ENCODE peak calls at places on chromosome 4, in six cellular contexts. T, J, Q, D, G and H are unnamed samples.

GRCh38 chr4:23805381-23805780 is 84.5 kb downstream of the PPARGC1A start:
- DNase-seq in Q (no peak), T (no peak), J (no peak), G (no peak), D (no peak), H (no peak)

GRCh38 chr4:66564901-66565648 is 894.8 kb upstream of the EPHA5 start:
- DNase-seq in T (no peak), Q (no peak), J (no peak), D (no peak), G (no peak), H (no peak)

GRCh38 chr4:75549019-75549418 is 6.8 kb upstream of the ODAPH start:
- DNase-seq in G (no peak), J (no peak), T (no peak), Q (no peak), D (no peak), H (no peak)

GRCh38 chr4:149933883-149934282 is 118.2 kb upstream of the IQCM start:
- DNase-seq in D (no peak), Q (no peak), T (no peak), G (no peak), J (no peak), H (no peak)

GRCh38 chr4:170940043-170940724 is 850.4 kb upstream of the AADAT start:
- DNase-seq in J (no peak), D (no peak), G (no peak), T (no peak), Q (no peak), H (no peak)

GRCh38 chr4:26039950-26040349 is 125.9 kb downstream of the SMIM20 start:
- DNase-seq in Q (no peak), T (no peak), D (no peak), G (no peak), J (no peak), H (no peak)

GRCh38 chr4:188015025-188015778 is 19.6 kb downstream of the ZFP42 start:
- DNase-seq in G (no peak), T (no peak), D (no peak), J (no peak), Q (no peak), H (no peak)

GRCh38 chr4:41644288-41644914 is 104.1 kb downstream of the PHOX2B start:
- DNase-seq in D (peak; percentile 3), T (no peak), Q (peak; percentile 75), J (peak; percentile 60), G (peak; percentile 67), H (no peak)

GRCh38 chr4:24850669-24851068 is 55.3 kb downstream of the SOD3 start:
- DNase-seq in Q (peak; percentile 3), J (no peak), G (no peak), D (no peak), T (no peak), H (no peak)

GRCh38 chr4:2793578-2793919 is 664 bp downstream of the SH3BP2 start:
- DNase-seq in D (no peak), J (peak; percentile 65), Q (peak; percentile 37), G (no peak), T (no peak), H (no peak)

GRCh38 chr4:128862608-128863313 is 53.3 kb downstream of the JADE1 start:
- DNase-seq in D (no peak), T (peak; percentile 63), G (no peak), J (no peak), Q (no peak), H (no peak)

GRCh38 chr4:4333265-4333706 is 43.2 kb downstream of the ZBTB49 start:
- DNase-seq in G (no peak), J (no peak), Q (no peak), T (no peak), D (no peak), H (no peak)

GRCh38 chr4:108372678-108373077 is 203.9 kb upstream of the LEF1 start:
- DNase-seq in D (no peak), J (no peak), T (no peak), Q (no peak), G (no peak), H (no peak)

GRCh38 chr4:113312529-113312928 is 263.1 kb downstream of the ANK2 start:
- DNase-seq in G (no peak), Q (no peak), T (no peak), J (no peak), D (no peak), H (no peak)

DNA sequence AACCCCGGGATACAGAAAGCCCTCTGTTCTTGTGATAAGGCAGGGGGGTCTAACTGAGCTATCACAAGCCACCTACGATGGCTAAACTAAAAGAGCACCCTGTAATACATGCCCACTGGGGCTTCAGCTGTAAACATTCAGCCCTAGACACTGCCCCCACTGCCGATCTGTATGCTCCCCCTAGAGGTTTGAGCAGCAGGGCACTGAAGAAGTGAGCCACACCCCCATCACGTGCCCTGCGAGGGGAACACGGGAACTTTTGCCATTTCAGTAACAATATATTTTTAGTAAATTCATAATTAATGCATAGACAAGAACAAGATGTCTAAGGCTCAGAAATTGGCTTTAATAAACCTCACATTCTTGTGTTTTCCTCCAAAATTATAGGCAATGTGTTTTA is 235.2 kb upstream of the SFRP2 start:
- DNase-seq in D (no peak), Q (no peak), T (no peak), J (peak; percentile 42), G (no peak), H (no peak)
- TF ChIP-seq CTCF in D (no peak), Q (peak; percentile 47), T (no peak), J (peak; percentile 67), G (peak; percentile 42), H (no peak)

GRCh38 chr4:1723131-1723801 is 1.9 kb downstream of the TACC3 start:
- DNase-seq in Q (no peak), G (no peak), T (no peak), D (no peak), J (no peak), H (peak; percentile 81)
- TF ChIP-seq GABPA in Q (no peak), G (no peak), T (peak; percentile 76), D (no peak), J (no peak), H (peak; percentile 78)

GRCh38 chr4:167623241-167623572 is 388.9 kb upstream of the SPOCK3 start:
- DNase-seq in Q (no peak), G (no peak), D (peak; percentile 22), J (no peak), T (no peak), H (no peak)

GRCh38 chr4:167622481-167623240 is 388.4 kb upstream of the SPOCK3 start:
- DNase-seq in D (peak; percentile 10), J (peak; percentile 50), G (no peak), T (no peak), Q (peak; percentile 53), H (no peak)
- TF ChIP-seq CTCF in D (peak; percentile 64), J (peak; percentile 58), G (peak; percentile 67), T (peak; percentile 82), Q (peak; percentile 90), H (peak; percentile 65)

DNA sequence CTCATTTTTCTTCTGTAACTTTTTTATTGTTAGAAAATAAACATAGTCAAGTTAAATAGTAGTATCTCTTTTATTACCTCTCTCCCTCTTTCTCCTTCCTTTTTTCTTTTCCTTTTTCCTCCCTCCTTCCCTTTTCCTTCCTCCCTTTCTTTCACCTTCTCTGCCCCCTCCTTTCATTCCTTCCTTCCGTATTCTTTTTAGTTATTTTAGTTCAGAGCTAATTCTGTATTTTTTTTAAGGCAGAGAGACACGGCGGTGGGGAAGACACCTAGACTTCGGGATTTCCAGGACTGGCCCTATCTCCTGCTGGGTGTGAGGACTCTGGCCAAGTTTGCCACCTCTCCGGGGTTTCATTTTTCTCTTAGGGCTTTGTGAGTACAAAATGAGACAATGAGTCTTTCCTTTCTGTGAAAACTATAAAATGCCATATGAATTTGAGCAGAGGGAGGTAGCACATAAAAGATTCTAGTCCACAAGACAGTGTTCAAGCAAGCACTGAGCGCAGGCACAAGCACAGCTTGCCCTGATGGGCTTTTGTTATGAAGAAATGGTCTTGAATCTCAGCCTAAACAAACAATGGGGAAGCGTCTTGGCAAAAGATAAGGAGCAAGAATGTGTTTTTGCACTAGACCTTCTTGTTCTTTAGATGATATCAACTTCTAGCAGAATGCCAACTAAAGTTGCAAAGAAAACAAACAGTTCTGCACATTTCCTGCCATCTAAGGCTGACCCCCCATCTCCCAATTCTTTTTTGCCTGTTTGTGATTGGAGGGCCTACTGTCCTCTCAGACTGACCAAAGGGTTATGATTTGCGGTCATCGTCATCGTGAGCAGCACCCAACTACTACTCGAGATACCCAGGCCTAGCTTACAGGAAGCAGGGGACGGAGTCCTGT is 72.9 kb upstream of the ZNF518B start:
- DNase-seq in J (no peak), T (no peak), D (no peak), Q (no peak), G (no peak), H (no peak)
- TF ChIP-seq GABPA in J (no peak), T (no peak), D (no peak), Q (no peak), G (no peak), H (no peak)

DNA sequence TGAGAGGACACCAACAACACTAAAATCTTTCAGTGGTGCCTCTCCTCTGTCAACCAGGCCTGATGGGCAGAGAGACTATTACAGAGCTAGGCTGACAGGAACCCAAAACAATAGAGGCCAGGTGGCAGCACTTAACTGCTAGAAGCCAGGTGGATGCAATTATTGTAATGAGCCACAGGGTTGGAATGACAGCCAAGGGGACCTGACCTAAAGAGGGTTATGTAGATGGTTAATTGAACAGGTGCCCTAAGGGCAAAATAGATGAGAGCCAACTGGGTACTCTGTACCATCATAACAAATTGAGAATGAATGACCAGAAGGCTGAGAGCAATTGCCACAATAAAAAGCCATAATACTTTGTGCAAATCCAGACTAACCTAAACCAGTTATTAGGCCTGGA is 24.7 kb upstream of the FRAS1 start:
- DNase-seq in Q (peak; percentile 34), J (no peak), T (no peak), G (no peak), D (no peak), H (no peak)
- TF ChIP-seq CTCF in Q (no peak), J (no peak), T (no peak), G (no peak), D (no peak), H (no peak)